ENCODE peak calls at places on chromosomes 1 and 21, in six cellular contexts. E, G, Q, D, B and O are unnamed samples.

GRCh38 chr1:32404956-32405355 is 10.7 kb upstream of the BSDC1 start:
- DNase-seq in E (no peak), G (no peak), Q (no peak), D (no peak), B (no peak), O (no peak)

GRCh38 chr1:23619299-23620188 is 60.2 kb upstream of the ID3 start:
- DNase-seq in E (peak; percentile 88), G (no peak), Q (no peak), D (peak; percentile 64), B (no peak), O (no peak)

GRCh38 chr1:29317063-29317915 is 81.0 kb downstream of the PTPRU start:
- DNase-seq in E (no peak), G (no peak), Q (no peak), D (no peak), B (no peak), O (no peak)

GRCh38 chr1:109113787-109114568 is at the start of gene ELAPOR1:
- DNase-seq in E (peak; percentile 92), G (no peak), Q (peak; percentile 44), D (peak; percentile 70), B (no peak), O (no peak)

GRCh38 chr21:40054403-40054802 is 187.2 kb downstream of the PCP4 start:
- DNase-seq in E (no peak), G (no peak), Q (no peak), D (no peak), B (no peak), O (no peak)

GRCh38 chr1:84083321-84083720 is 60.8 kb upstream of the PRKACB start:
- DNase-seq in E (no peak), G (no peak), Q (no peak), D (no peak), B (no peak), O (no peak)

GRCh38 chr1:89908993-89909436 is 85.9 kb upstream of the ZNF326 start:
- DNase-seq in E (no peak), G (no peak), Q (no peak), D (no peak), B (peak; percentile 70), O (no peak)

GRCh38 chr21:38989745-38990423 is 184.2 kb downstream of the ETS2 start:
- DNase-seq in E (no peak), G (no peak), Q (peak; percentile 18), D (no peak), B (peak; percentile 42), O (no peak)

GRCh38 chr1:223230161-223230881 is 87.3 kb upstream of the TLR5 start:
- DNase-seq in E (peak; percentile 48), G (no peak), Q (no peak), D (no peak), B (peak; percentile 74), O (no peak)

GRCh38 chr21:37711294-37711844 is 204.9 kb downstream of the KCNJ6 start:
- DNase-seq in E (no peak), G (no peak), Q (no peak), D (no peak), B (no peak), O (no peak)

GRCh38 chr1:59747469-59748014 is 67.2 kb upstream of the HOOK1 start:
- DNase-seq in E (no peak), G (no peak), Q (no peak), D (no peak), B (no peak), O (no peak)